ENCODE peak calls at places on chromosomes 13 and 19, in nine cellular contexts. One of them, this sample, is unnamed.

GRCh38 chr13:25992076-25992475 is 59.7 kb downstream of the SHISA2 start:
- DNase-seq in activated T-cell treated with anti-CD3 and anti-CD28 coated beads for 4 hours: no peak
- DNase-seq in stimulated activated CD4-positive, alpha-beta T cell treated with anti-CD3 and anti-CD28 coated beads, Interleukin-2, amount 100 ng/mL, for 48 hours: no peak
- DNase-seq in stimulated activated CD8-positive, alpha-beta memory T cell treated with anti-CD3 and anti-CD28 coated beads, Interleukin-15, amount 100 ng/mL, for 1 hour: no peak
- DNase-seq in neural crest cell: no peak
- DNase-seq in DMS153: no peak
- DNase-seq in upper lobe of right lung: no peak
- DNase-seq in HEK293T: no peak
- DNase-seq in activated naive CD8-positive, alpha-beta T cell treated with anti-CD3 and anti-CD28 coated beads, Interleukin-2, amount 10 ng/mL, durations not matched to agents 7 days and 5 days: no peak
- DNase-seq in this sample: peak

GRCh38 chr19:49117677-49118564 is 1.0 kb downstream of the C19orf73 start:
- DNase-seq in stimulated activated CD4-positive, alpha-beta T cell treated with anti-CD3 and anti-CD28 coated beads, Interleukin-2, amount 100 ng/mL, for 48 hours: no peak
- DNase-seq in neural crest cell: no peak
- DNase-seq in activated naive CD8-positive, alpha-beta T cell treated with anti-CD3 and anti-CD28 coated beads, Interleukin-2, amount 10 ng/mL, durations not matched to agents 7 days and 5 days: no peak
- DNase-seq in stimulated activated CD8-positive, alpha-beta memory T cell treated with anti-CD3 and anti-CD28 coated beads, Interleukin-15, amount 100 ng/mL, for 1 hour: no peak
- DNase-seq in DMS153: no peak
- DNase-seq in activated T-cell treated with anti-CD3 and anti-CD28 coated beads for 4 hours: no peak
- DNase-seq in HEK293T: no peak
- DNase-seq in upper lobe of right lung: no peak
- DNase-seq in this sample: no peak

GRCh38 chr19:35268546-35269424 is at the start of gene USF2:
- DNase-seq in DMS153: peak
- DNase-seq in stimulated activated CD8-positive, alpha-beta memory T cell treated with anti-CD3 and anti-CD28 coated beads, Interleukin-15, amount 100 ng/mL, for 1 hour: peak
- DNase-seq in activated T-cell treated with anti-CD3 and anti-CD28 coated beads for 4 hours: no peak
- DNase-seq in neural crest cell: peak
- DNase-seq in activated naive CD8-positive, alpha-beta T cell treated with anti-CD3 and anti-CD28 coated beads, Interleukin-2, amount 10 ng/mL, durations not matched to agents 7 days and 5 days: peak
- DNase-seq in HEK293T: peak
- DNase-seq in upper lobe of right lung: peak
- DNase-seq in stimulated activated CD4-positive, alpha-beta T cell treated with anti-CD3 and anti-CD28 coated beads, Interleukin-2, amount 100 ng/mL, for 48 hours: peak
- DNase-seq in this sample: peak

GRCh38 chr19:55255618-55256423 is 3.0 kb downstream of the PPP6R1 start:
- DNase-seq in stimulated activated CD4-positive, alpha-beta T cell treated with anti-CD3 and anti-CD28 coated beads, Interleukin-2, amount 100 ng/mL, for 48 hours: peak
- DNase-seq in neural crest cell: no peak
- DNase-seq in activated naive CD8-positive, alpha-beta T cell treated with anti-CD3 and anti-CD28 coated beads, Interleukin-2, amount 10 ng/mL, durations not matched to agents 7 days and 5 days: peak
- DNase-seq in activated T-cell treated with anti-CD3 and anti-CD28 coated beads for 4 hours: peak
- DNase-seq in HEK293T: no peak
- DNase-seq in upper lobe of right lung: no peak
- DNase-seq in stimulated activated CD8-positive, alpha-beta memory T cell treated with anti-CD3 and anti-CD28 coated beads, Interleukin-15, amount 100 ng/mL, for 1 hour: no peak
- DNase-seq in DMS153: no peak
- DNase-seq in this sample: peak

GRCh38 chr13:113170503-113170902 is 12.1 kb downstream of the PROZ start:
- DNase-seq in HEK293T: no peak
- DNase-seq in DMS153: no peak
- DNase-seq in neural crest cell: no peak
- DNase-seq in stimulated activated CD4-positive, alpha-beta T cell treated with anti-CD3 and anti-CD28 coated beads, Interleukin-2, amount 100 ng/mL, for 48 hours: no peak
- DNase-seq in activated naive CD8-positive, alpha-beta T cell treated with anti-CD3 and anti-CD28 coated beads, Interleukin-2, amount 10 ng/mL, durations not matched to agents 7 days and 5 days: no peak
- DNase-seq in activated T-cell treated with anti-CD3 and anti-CD28 coated beads for 4 hours: no peak
- DNase-seq in stimulated activated CD8-positive, alpha-beta memory T cell treated with anti-CD3 and anti-CD28 coated beads, Interleukin-15, amount 100 ng/mL, for 1 hour: no peak
- DNase-seq in upper lobe of right lung: no peak
- DNase-seq in this sample: no peak

GRCh38 chr13:114053026-114053425 is 79.2 kb upstream of the C13orf46 start:
- DNase-seq in activated T-cell treated with anti-CD3 and anti-CD28 coated beads for 4 hours: no peak
- DNase-seq in upper lobe of right lung: no peak
- DNase-seq in stimulated activated CD8-positive, alpha-beta memory T cell treated with anti-CD3 and anti-CD28 coated beads, Interleukin-15, amount 100 ng/mL, for 1 hour: no peak
- DNase-seq in HEK293T: no peak
- DNase-seq in stimulated activated CD4-positive, alpha-beta T cell treated with anti-CD3 and anti-CD28 coated beads, Interleukin-2, amount 100 ng/mL, for 48 hours: no peak
- DNase-seq in activated naive CD8-positive, alpha-beta T cell treated with anti-CD3 and anti-CD28 coated beads, Interleukin-2, amount 10 ng/mL, durations not matched to agents 7 days and 5 days: no peak
- DNase-seq in neural crest cell: no peak
- DNase-seq in DMS153: no peak
- DNase-seq in this sample: peak

GRCh38 chr19:49637865-49638350 is 2.0 kb downstream of the RRAS start:
- DNase-seq in activated naive CD8-positive, alpha-beta T cell treated with anti-CD3 and anti-CD28 coated beads, Interleukin-2, amount 10 ng/mL, durations not matched to agents 7 days and 5 days: no peak
- DNase-seq in stimulated activated CD4-positive, alpha-beta T cell treated with anti-CD3 and anti-CD28 coated beads, Interleukin-2, amount 100 ng/mL, for 48 hours: no peak
- DNase-seq in stimulated activated CD8-positive, alpha-beta memory T cell treated with anti-CD3 and anti-CD28 coated beads, Interleukin-15, amount 100 ng/mL, for 1 hour: no peak
- DNase-seq in upper lobe of right lung: peak
- DNase-seq in DMS153: no peak
- DNase-seq in activated T-cell treated with anti-CD3 and anti-CD28 coated beads for 4 hours: no peak
- DNase-seq in neural crest cell: no peak
- DNase-seq in HEK293T: no peak
- DNase-seq in this sample: peak

GRCh38 chr19:38263696-38264485 is 482 bp upstream of the SPINT2 start:
- DNase-seq in HEK293T: no peak
- DNase-seq in activated naive CD8-positive, alpha-beta T cell treated with anti-CD3 and anti-CD28 coated beads, Interleukin-2, amount 10 ng/mL, durations not matched to agents 7 days and 5 days: peak
- DNase-seq in upper lobe of right lung: peak
- DNase-seq in DMS153: peak
- DNase-seq in activated T-cell treated with anti-CD3 and anti-CD28 coated beads for 4 hours: peak
- DNase-seq in stimulated activated CD8-positive, alpha-beta memory T cell treated with anti-CD3 and anti-CD28 coated beads, Interleukin-15, amount 100 ng/mL, for 1 hour: peak
- DNase-seq in stimulated activated CD4-positive, alpha-beta T cell treated with anti-CD3 and anti-CD28 coated beads, Interleukin-2, amount 100 ng/mL, for 48 hours: peak
- DNase-seq in neural crest cell: no peak
- DNase-seq in this sample: peak

GRCh38 chr19:11176466-11177193 is 20.7 kb downstream of the KANK2 start:
- DNase-seq in stimulated activated CD4-positive, alpha-beta T cell treated with anti-CD3 and anti-CD28 coated beads, Interleukin-2, amount 100 ng/mL, for 48 hours: no peak
- DNase-seq in stimulated activated CD8-positive, alpha-beta memory T cell treated with anti-CD3 and anti-CD28 coated beads, Interleukin-15, amount 100 ng/mL, for 1 hour: no peak
- DNase-seq in neural crest cell: no peak
- DNase-seq in DMS153: no peak
- DNase-seq in activated T-cell treated with anti-CD3 and anti-CD28 coated beads for 4 hours: no peak
- DNase-seq in HEK293T: no peak
- DNase-seq in upper lobe of right lung: no peak
- DNase-seq in activated naive CD8-positive, alpha-beta T cell treated with anti-CD3 and anti-CD28 coated beads, Interleukin-2, amount 10 ng/mL, durations not matched to agents 7 days and 5 days: no peak
- DNase-seq in this sample: no peak

GRCh38 chr19:51739466-51740213 is 12.0 kb downstream of the FPR1 start:
- DNase-seq in DMS153: no peak
- DNase-seq in activated T-cell treated with anti-CD3 and anti-CD28 coated beads for 4 hours: no peak
- DNase-seq in upper lobe of right lung: no peak
- DNase-seq in activated naive CD8-positive, alpha-beta T cell treated with anti-CD3 and anti-CD28 coated beads, Interleukin-2, amount 10 ng/mL, durations not matched to agents 7 days and 5 days: no peak
- DNase-seq in HEK293T: no peak
- DNase-seq in stimulated activated CD8-positive, alpha-beta memory T cell treated with anti-CD3 and anti-CD28 coated beads, Interleukin-15, amount 100 ng/mL, for 1 hour: no peak
- DNase-seq in neural crest cell: no peak
- DNase-seq in stimulated activated CD4-positive, alpha-beta T cell treated with anti-CD3 and anti-CD28 coated beads, Interleukin-2, amount 100 ng/mL, for 48 hours: no peak
- DNase-seq in this sample: no peak

GRCh38 chr19:21328402-21328801 is 808 bp downstream of the ZNF708 start:
- DNase-seq in DMS153: no peak
- DNase-seq in activated naive CD8-positive, alpha-beta T cell treated with anti-CD3 and anti-CD28 coated beads, Interleukin-2, amount 10 ng/mL, durations not matched to agents 7 days and 5 days: no peak
- DNase-seq in upper lobe of right lung: no peak
- DNase-seq in neural crest cell: no peak
- DNase-seq in stimulated activated CD4-positive, alpha-beta T cell treated with anti-CD3 and anti-CD28 coated beads, Interleukin-2, amount 100 ng/mL, for 48 hours: no peak
- DNase-seq in activated T-cell treated with anti-CD3 and anti-CD28 coated beads for 4 hours: no peak
- DNase-seq in stimulated activated CD8-positive, alpha-beta memory T cell treated with anti-CD3 and anti-CD28 coated beads, Interleukin-15, amount 100 ng/mL, for 1 hour: no peak
- DNase-seq in HEK293T: no peak
- DNase-seq in this sample: peak

GRCh38 chr13:45361596-45362206 is 20.7 kb upstream of the TPT1 start:
- DNase-seq in stimulated activated CD8-positive, alpha-beta memory T cell treated with anti-CD3 and anti-CD28 coated beads, Interleukin-15, amount 100 ng/mL, for 1 hour: no peak
- DNase-seq in neural crest cell: no peak
- DNase-seq in activated T-cell treated with anti-CD3 and anti-CD28 coated beads for 4 hours: no peak
- DNase-seq in activated naive CD8-positive, alpha-beta T cell treated with anti-CD3 and anti-CD28 coated beads, Interleukin-2, amount 10 ng/mL, durations not matched to agents 7 days and 5 days: no peak
- DNase-seq in upper lobe of right lung: peak
- DNase-seq in DMS153: no peak
- DNase-seq in stimulated activated CD4-positive, alpha-beta T cell treated with anti-CD3 and anti-CD28 coated beads, Interleukin-2, amount 100 ng/mL, for 48 hours: no peak
- DNase-seq in HEK293T: no peak
- DNase-seq in this sample: no peak

GRCh38 chr13:72804301-72804700 is 22.4 kb downstream of the PIBF1 start:
- DNase-seq in upper lobe of right lung: no peak
- DNase-seq in HEK293T: no peak
- DNase-seq in DMS153: no peak
- DNase-seq in activated T-cell treated with anti-CD3 and anti-CD28 coated beads for 4 hours: no peak
- DNase-seq in activated naive CD8-positive, alpha-beta T cell treated with anti-CD3 and anti-CD28 coated beads, Interleukin-2, amount 10 ng/mL, durations not matched to agents 7 days and 5 days: no peak
- DNase-seq in stimulated activated CD4-positive, alpha-beta T cell treated with anti-CD3 and anti-CD28 coated beads, Interleukin-2, amount 100 ng/mL, for 48 hours: no peak
- DNase-seq in stimulated activated CD8-positive, alpha-beta memory T cell treated with anti-CD3 and anti-CD28 coated beads, Interleukin-15, amount 100 ng/mL, for 1 hour: no peak
- DNase-seq in neural crest cell: no peak
- DNase-seq in this sample: no peak

GRCh38 chr19:52237771-52238400 is 31.5 kb upstream of the ZNF766 start:
- DNase-seq in activated T-cell treated with anti-CD3 and anti-CD28 coated beads for 4 hours: peak
- DNase-seq in activated naive CD8-positive, alpha-beta T cell treated with anti-CD3 and anti-CD28 coated beads, Interleukin-2, amount 10 ng/mL, durations not matched to agents 7 days and 5 days: peak
- DNase-seq in DMS153: peak
- DNase-seq in upper lobe of right lung: no peak
- DNase-seq in neural crest cell: peak
- DNase-seq in stimulated activated CD4-positive, alpha-beta T cell treated with anti-CD3 and anti-CD28 coated beads, Interleukin-2, amount 100 ng/mL, for 48 hours: peak
- DNase-seq in stimulated activated CD8-positive, alpha-beta memory T cell treated with anti-CD3 and anti-CD28 coated beads, Interleukin-15, amount 100 ng/mL, for 1 hour: peak
- DNase-seq in HEK293T: no peak
- DNase-seq in this sample: peak

GRCh38 chr19:50964266-50964665 is 5.1 kb downstream of the KLK6 start:
- DNase-seq in HEK293T: no peak
- DNase-seq in activated T-cell treated with anti-CD3 and anti-CD28 coated beads for 4 hours: no peak
- DNase-seq in activated naive CD8-positive, alpha-beta T cell treated with anti-CD3 and anti-CD28 coated beads, Interleukin-2, amount 10 ng/mL, durations not matched to agents 7 days and 5 days: no peak
- DNase-seq in stimulated activated CD8-positive, alpha-beta memory T cell treated with anti-CD3 and anti-CD28 coated beads, Interleukin-15, amount 100 ng/mL, for 1 hour: no peak
- DNase-seq in stimulated activated CD4-positive, alpha-beta T cell treated with anti-CD3 and anti-CD28 coated beads, Interleukin-2, amount 100 ng/mL, for 48 hours: no peak
- DNase-seq in upper lobe of right lung: no peak
- DNase-seq in DMS153: no peak
- DNase-seq in neural crest cell: no peak
- DNase-seq in this sample: no peak

GRCh38 chr19:35556846-35557538 is 6.5 kb downstream of the ATP4A start:
- DNase-seq in neural crest cell: no peak
- DNase-seq in activated naive CD8-positive, alpha-beta T cell treated with anti-CD3 and anti-CD28 coated beads, Interleukin-2, amount 10 ng/mL, durations not matched to agents 7 days and 5 days: peak
- DNase-seq in HEK293T: no peak
- DNase-seq in stimulated activated CD4-positive, alpha-beta T cell treated with anti-CD3 and anti-CD28 coated beads, Interleukin-2, amount 100 ng/mL, for 48 hours: no peak
- DNase-seq in stimulated activated CD8-positive, alpha-beta memory T cell treated with anti-CD3 and anti-CD28 coated beads, Interleukin-15, amount 100 ng/mL, for 1 hour: no peak
- DNase-seq in DMS153: no peak
- DNase-seq in activated T-cell treated with anti-CD3 and anti-CD28 coated beads for 4 hours: no peak
- DNase-seq in upper lobe of right lung: no peak
- DNase-seq in this sample: no peak

GRCh38 chr13:35871561-35871960 is 259.6 kb downstream of the DCLK1 start:
- DNase-seq in stimulated activated CD4-positive, alpha-beta T cell treated with anti-CD3 and anti-CD28 coated beads, Interleukin-2, amount 100 ng/mL, for 48 hours: no peak
- DNase-seq in upper lobe of right lung: no peak
- DNase-seq in DMS153: no peak
- DNase-seq in activated naive CD8-positive, alpha-beta T cell treated with anti-CD3 and anti-CD28 coated beads, Interleukin-2, amount 10 ng/mL, durations not matched to agents 7 days and 5 days: no peak
- DNase-seq in neural crest cell: no peak
- DNase-seq in HEK293T: no peak
- DNase-seq in stimulated activated CD8-positive, alpha-beta memory T cell treated with anti-CD3 and anti-CD28 coated beads, Interleukin-15, amount 100 ng/mL, for 1 hour: no peak
- DNase-seq in activated T-cell treated with anti-CD3 and anti-CD28 coated beads for 4 hours: no peak
- DNase-seq in this sample: no peak

GRCh38 chr19:58581227-58582141 is 8.3 kb upstream of the MZF1 start:
- DNase-seq in stimulated activated CD4-positive, alpha-beta T cell treated with anti-CD3 and anti-CD28 coated beads, Interleukin-2, amount 100 ng/mL, for 48 hours: peak
- DNase-seq in upper lobe of right lung: peak
- DNase-seq in activated T-cell treated with anti-CD3 and anti-CD28 coated beads for 4 hours: peak
- DNase-seq in activated naive CD8-positive, alpha-beta T cell treated with anti-CD3 and anti-CD28 coated beads, Interleukin-2, amount 10 ng/mL, durations not matched to agents 7 days and 5 days: peak
- DNase-seq in HEK293T: peak
- DNase-seq in DMS153: no peak
- DNase-seq in neural crest cell: peak
- DNase-seq in stimulated activated CD8-positive, alpha-beta memory T cell treated with anti-CD3 and anti-CD28 coated beads, Interleukin-15, amount 100 ng/mL, for 1 hour: peak
- DNase-seq in this sample: peak

GRCh38 chr19:39408392-39409206 is 2.0 kb downstream of the ZFP36 start:
- DNase-seq in upper lobe of right lung: no peak
- DNase-seq in DMS153: no peak
- DNase-seq in activated T-cell treated with anti-CD3 and anti-CD28 coated beads for 4 hours: no peak
- DNase-seq in activated naive CD8-positive, alpha-beta T cell treated with anti-CD3 and anti-CD28 coated beads, Interleukin-2, amount 10 ng/mL, durations not matched to agents 7 days and 5 days: peak
- DNase-seq in stimulated activated CD4-positive, alpha-beta T cell treated with anti-CD3 and anti-CD28 coated beads, Interleukin-2, amount 100 ng/mL, for 48 hours: no peak
- DNase-seq in HEK293T: no peak
- DNase-seq in stimulated activated CD8-positive, alpha-beta memory T cell treated with anti-CD3 and anti-CD28 coated beads, Interleukin-15, amount 100 ng/mL, for 1 hour: no peak
- DNase-seq in neural crest cell: no peak
- DNase-seq in this sample: peak

GRCh38 chr13:31595568-31595967 is 143.8 kb upstream of the RXFP2 start:
- DNase-seq in neural crest cell: no peak
- DNase-seq in upper lobe of right lung: no peak
- DNase-seq in HEK293T: no peak
- DNase-seq in DMS153: no peak
- DNase-seq in stimulated activated CD4-positive, alpha-beta T cell treated with anti-CD3 and anti-CD28 coated beads, Interleukin-2, amount 100 ng/mL, for 48 hours: no peak
- DNase-seq in activated T-cell treated with anti-CD3 and anti-CD28 coated beads for 4 hours: no peak
- DNase-seq in activated naive CD8-positive, alpha-beta T cell treated with anti-CD3 and anti-CD28 coated beads, Interleukin-2, amount 10 ng/mL, durations not matched to agents 7 days and 5 days: no peak
- DNase-seq in stimulated activated CD8-positive, alpha-beta memory T cell treated with anti-CD3 and anti-CD28 coated beads, Interleukin-15, amount 100 ng/mL, for 1 hour: no peak
- DNase-seq in this sample: peak

GRCh38 chr19:52991484-52991883 is 22.2 kb upstream of the ERVV-1 start:
- DNase-seq in upper lobe of right lung: no peak
- DNase-seq in stimulated activated CD4-positive, alpha-beta T cell treated with anti-CD3 and anti-CD28 coated beads, Interleukin-2, amount 100 ng/mL, for 48 hours: no peak
- DNase-seq in stimulated activated CD8-positive, alpha-beta memory T cell treated with anti-CD3 and anti-CD28 coated beads, Interleukin-15, amount 100 ng/mL, for 1 hour: no peak
- DNase-seq in DMS153: no peak
- DNase-seq in HEK293T: no peak
- DNase-seq in activated T-cell treated with anti-CD3 and anti-CD28 coated beads for 4 hours: no peak
- DNase-seq in neural crest cell: no peak
- DNase-seq in activated naive CD8-positive, alpha-beta T cell treated with anti-CD3 and anti-CD28 coated beads, Interleukin-2, amount 10 ng/mL, durations not matched to agents 7 days and 5 days: no peak
- DNase-seq in this sample: peak

GRCh38 chr19:14118165-14119051 is 846 bp upstream of the PRKACA start:
- DNase-seq in stimulated activated CD8-positive, alpha-beta memory T cell treated with anti-CD3 and anti-CD28 coated beads, Interleukin-15, amount 100 ng/mL, for 1 hour: peak
- DNase-seq in activated T-cell treated with anti-CD3 and anti-CD28 coated beads for 4 hours: no peak
- DNase-seq in upper lobe of right lung: peak
- DNase-seq in DMS153: no peak
- DNase-seq in neural crest cell: no peak
- DNase-seq in HEK293T: no peak
- DNase-seq in stimulated activated CD4-positive, alpha-beta T cell treated with anti-CD3 and anti-CD28 coated beads, Interleukin-2, amount 100 ng/mL, for 48 hours: no peak
- DNase-seq in activated naive CD8-positive, alpha-beta T cell treated with anti-CD3 and anti-CD28 coated beads, Interleukin-2, amount 10 ng/mL, durations not matched to agents 7 days and 5 days: peak
- DNase-seq in this sample: peak

GRCh38 chr19:46288896-46289588 is 7.8 kb upstream of the HIF3A start:
- DNase-seq in DMS153: no peak
- DNase-seq in stimulated activated CD8-positive, alpha-beta memory T cell treated with anti-CD3 and anti-CD28 coated beads, Interleukin-15, amount 100 ng/mL, for 1 hour: no peak
- DNase-seq in neural crest cell: no peak
- DNase-seq in HEK293T: no peak
- DNase-seq in upper lobe of right lung: no peak
- DNase-seq in activated T-cell treated with anti-CD3 and anti-CD28 coated beads for 4 hours: no peak
- DNase-seq in activated naive CD8-positive, alpha-beta T cell treated with anti-CD3 and anti-CD28 coated beads, Interleukin-2, amount 10 ng/mL, durations not matched to agents 7 days and 5 days: no peak
- DNase-seq in stimulated activated CD4-positive, alpha-beta T cell treated with anti-CD3 and anti-CD28 coated beads, Interleukin-2, amount 100 ng/mL, for 48 hours: no peak
- DNase-seq in this sample: peak